ENCODE peak calls at places on chromosome 18, in four cellular contexts. P, B, U and T are unnamed samples. For H3K4me1, the result is how much of the 10 kb centered on the place peaks cover.

GRCh38 chr18:33210575-33211189 is 229.8 kb downstream of the CCDC178 start:
- DNase-seq in P (no peak), B (peak), U (no peak), T (peak)

GRCh38 chr18:54774971-54775665 is 53.2 kb upstream of the RAB27B start:
- DNase-seq in P (no peak), B (no peak), U (no peak), T (no peak)

GRCh38 chr18:13438507-13439056 is 220.0 kb downstream of the LDLRAD4 start:
- DNase-seq in P (no peak), B (no peak), U (no peak), T (no peak)

GRCh38 chr18:53745228-53745967 is 479.1 kb downstream of the MBD2 start:
- DNase-seq in P (no peak), B (no peak), U (no peak), T (no peak)

GRCh38 chr18:69177702-69178101 is 223.0 kb upstream of the DOK6 start:
- DNase-seq in P (no peak), B (no peak), U (no peak), T (no peak)

GRCh38 chr18:69617888-69618287 is 217.2 kb downstream of the DOK6 start:
- DNase-seq in P (no peak), B (no peak), U (no peak), T (no peak)

GRCh38 chr18:46067431-46068007 is 4.5 kb downstream of the PSTPIP2 start:
- DNase-seq in P (no peak), B (peak), U (no peak), T (peak)

GRCh38 chr18:73891572-73892421 is 255.8 kb downstream of the FBXO15 start:
- DNase-seq in P (no peak), B (no peak), U (no peak), T (no peak)

GRCh38 chr18:46332956-46333355 is 228.8 kb downstream of the HAUS1 start:
- DNase-seq in P (no peak), B (no peak), U (no peak), T (no peak)

GRCh38 chr18:5295981-5296705 is 617 bp upstream of the ZBTB14 start:
- DNase-seq in P (peak), B (peak), U (peak), T (peak)

GRCh38 chr18:22169011-22169888 is at the start of gene GATA6:
- DNase-seq in P (no peak), B (peak), U (peak), T (peak)

GRCh38 chr18:63182861-63183260 is 136.7 kb downstream of the BCL2 start:
- DNase-seq in P (no peak), B (no peak), U (no peak), T (no peak)
- H3K4me1 ChIP-seq in P (under half), B (under half), U (half or more), T (under half)

GRCh38 chr18:35861367-35862114 is 110.9 kb upstream of the RMP24 start:
- DNase-seq in P (no peak), B (no peak), U (no peak), T (no peak)
- H3K4me1 ChIP-seq in P (under half), B (under half), U (under half), T (under half)

DNA sequence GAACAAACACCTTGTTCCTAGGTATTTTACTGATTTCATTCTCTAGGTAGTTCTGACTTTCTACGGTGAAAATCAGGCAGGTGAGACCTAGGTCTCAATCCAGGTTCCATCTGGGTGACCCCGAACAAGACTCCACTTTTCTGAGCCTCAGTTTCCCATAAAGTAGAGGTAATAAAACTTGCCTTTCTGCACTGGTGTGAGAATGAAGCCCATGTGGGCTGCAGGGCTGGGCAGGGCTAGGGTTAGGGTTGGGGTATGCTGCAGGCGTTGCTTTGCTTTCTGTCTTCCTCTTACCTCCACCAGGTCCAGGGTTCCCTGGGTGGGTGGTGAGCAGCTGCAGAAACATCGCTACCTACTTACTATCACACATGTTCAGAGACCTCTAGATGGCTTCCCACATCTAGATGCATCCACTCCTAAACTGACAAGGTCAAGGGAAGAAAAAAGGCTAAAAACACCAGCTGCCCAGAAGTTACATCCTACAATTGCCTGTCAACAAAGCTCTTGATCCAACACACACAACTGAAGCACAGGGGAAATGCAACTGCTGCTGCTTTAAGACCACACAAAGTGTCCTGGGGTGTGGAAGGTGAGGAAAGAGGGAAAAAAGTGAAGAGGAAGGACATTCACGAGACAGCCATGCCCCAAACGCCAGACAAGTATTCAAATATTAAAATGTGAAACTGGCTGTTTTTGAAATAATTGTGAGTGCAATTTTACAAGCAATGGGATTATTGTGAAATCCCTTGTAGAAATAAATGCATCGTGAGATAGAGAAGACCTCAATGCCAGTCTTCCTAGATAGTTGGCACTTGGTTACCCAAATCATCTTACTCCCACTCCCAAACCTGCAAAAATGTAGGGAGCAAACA is 23.5 kb downstream of the MBP start:
- DNase-seq in P (no peak), B (no peak), U (no peak), T (no peak)
- H3K4me1 ChIP-seq in P (under half), B (under half), U (half or more), T (under half)

DNA sequence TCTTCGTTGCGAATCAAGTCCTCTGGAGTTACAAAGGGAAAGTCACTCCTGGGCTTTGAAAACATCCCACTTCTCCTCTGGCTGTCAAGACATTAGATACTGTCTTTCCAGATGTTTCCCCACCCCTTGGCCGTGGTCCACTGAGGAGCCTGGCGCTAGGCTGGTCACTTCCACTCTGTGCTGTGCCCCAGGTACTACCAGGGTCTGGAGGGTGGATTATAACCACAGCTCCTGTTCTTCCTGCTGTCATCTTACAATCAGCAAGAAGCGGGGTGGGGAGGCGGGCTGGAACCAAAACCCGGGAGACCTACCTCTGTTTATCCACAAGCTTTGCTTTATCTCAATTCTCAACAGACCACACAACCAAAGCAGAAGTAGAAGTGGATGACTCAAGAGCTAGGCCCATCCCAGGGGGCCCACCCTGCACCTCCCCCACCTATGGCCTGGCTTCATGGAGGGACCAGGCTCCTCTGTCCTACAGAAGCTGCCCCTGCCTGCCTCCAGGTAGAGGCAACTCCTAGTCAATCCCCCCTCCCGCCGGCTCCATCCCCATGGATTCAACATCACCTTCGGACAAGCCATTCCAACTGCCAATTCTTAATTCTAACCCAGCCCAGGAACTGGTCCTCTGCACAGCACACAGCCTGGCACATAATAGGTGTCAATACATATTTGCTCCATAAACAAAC is 17.8 kb downstream of the SMAD7 start:
- DNase-seq in P (no peak), B (no peak), U (peak), T (no peak)
- H3K4me1 ChIP-seq in P (half or more), B (half or more), U (half or more), T (half or more)

GRCh38 chr18:3248670-3249359 is 1.2 kb downstream of the MYL12A start:
- DNase-seq in P (no peak), B (peak), U (no peak), T (peak)
- H3K4me1 ChIP-seq in P (under half), B (half or more), U (half or more), T (under half)

GRCh38 chr18:48875314-48875941 is 75.3 kb downstream of the SMAD7 start:
- DNase-seq in P (no peak), B (no peak), U (no peak), T (no peak)
- H3K4me1 ChIP-seq in P (under half), B (half or more), U (under half), T (under half)

DNA sequence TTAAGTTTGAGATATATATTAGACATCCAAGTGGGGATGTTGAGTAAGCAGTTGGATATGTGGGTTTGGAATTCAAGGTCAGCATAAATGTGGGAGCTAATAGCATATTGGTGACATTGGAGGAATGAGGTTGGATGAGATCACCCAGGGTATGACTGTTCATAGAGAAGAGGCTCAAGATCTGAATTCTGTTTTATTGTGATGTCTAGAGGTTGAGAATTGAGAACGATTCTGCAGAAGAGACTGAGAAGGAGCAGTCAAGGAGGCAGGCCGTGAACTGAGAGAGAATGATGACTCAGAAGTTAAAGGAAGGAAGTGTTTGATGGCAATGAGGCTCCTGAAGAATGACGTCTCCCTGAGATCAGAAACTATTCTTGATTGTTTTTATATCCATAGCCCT is 5.9 kb downstream of the SERPINB11 start:
- DNase-seq in P (no peak), B (no peak), U (no peak), T (no peak)
- H3K4me1 ChIP-seq in P (under half), B (under half), U (under half), T (under half)

DNA sequence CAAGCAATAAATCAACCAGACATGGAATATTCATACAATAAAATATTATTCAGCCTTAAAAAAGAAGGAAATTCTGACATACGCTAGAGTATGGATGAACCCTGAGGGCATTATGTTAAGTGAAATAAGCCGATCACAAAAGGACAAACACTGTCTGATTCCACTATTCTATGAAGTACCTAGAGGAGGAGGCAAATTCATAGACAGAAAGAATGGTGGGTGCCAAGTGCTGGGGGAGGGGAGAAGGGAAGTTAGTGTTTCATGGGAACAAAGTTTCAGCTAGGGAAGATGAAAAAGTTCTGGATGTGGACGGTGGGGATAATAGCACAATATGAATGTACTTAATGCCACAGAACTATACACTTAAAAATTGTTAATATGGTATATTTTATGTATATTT is 19.8 kb downstream of the SMAD7 start:
- DNase-seq in P (no peak), B (no peak), U (no peak), T (no peak)
- H3K4me1 ChIP-seq in P (half or more), B (half or more), U (half or more), T (under half)

DNA sequence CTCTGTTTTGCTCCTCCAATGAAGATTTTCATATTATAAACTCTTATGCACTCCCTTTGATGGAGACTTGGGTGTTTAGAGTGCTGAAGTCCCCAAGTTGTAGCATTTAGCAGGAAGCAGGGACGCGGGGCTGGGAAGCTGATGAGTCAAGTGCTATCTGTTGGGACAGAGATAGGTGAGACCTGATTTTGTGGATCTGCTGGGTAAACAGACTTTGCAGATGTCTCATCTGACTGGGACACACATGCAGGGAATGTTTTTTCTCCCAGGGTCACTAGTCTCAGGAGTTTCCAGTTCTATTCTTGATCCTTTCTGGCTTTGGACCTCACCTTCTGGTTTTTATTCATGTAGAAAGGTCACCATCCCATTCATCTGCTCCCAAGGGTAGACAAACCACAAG is 79.7 kb upstream of the ACAA2 start:
- DNase-seq in P (no peak), B (peak), U (no peak), T (no peak)
- H3K4me1 ChIP-seq in P (under half), B (under half), U (under half), T (under half)